ENCODE peak calls at places on chromosomes 4 and X, in eight cellular contexts. One of them, this sample, is unnamed.

GRCh38 chr4:88661724-88662123 is 35.9 kb downstream of the NAP1L5 start:
- DNase-seq in bronchial epithelial cell: peak; percentile 71
- DNase-seq in thoracic aorta: no peak
- DNase-seq in D341Med: no peak
- DNase-seq in neural progenitor cell: no peak
- DNase-seq in EL: peak; percentile 80
- DNase-seq in globus pallidus: no peak
- DNase-seq in hepatic stellate cell: peak; percentile 38
- DNase-seq in this sample: peak; percentile 10

GRCh38 chr4:22339491-22339890 is 176.4 kb downstream of the ADGRA3 start:
- DNase-seq in EL: no peak
- DNase-seq in neural progenitor cell: no peak
- DNase-seq in D341Med: no peak
- DNase-seq in bronchial epithelial cell: no peak
- DNase-seq in hepatic stellate cell: no peak
- DNase-seq in thoracic aorta: no peak
- DNase-seq in globus pallidus: peak; percentile 42
- DNase-seq in this sample: no peak

GRCh38 chr4:47391256-47391655 is 72.2 kb downstream of the COMMD8 start:
- DNase-seq in hepatic stellate cell: no peak
- DNase-seq in EL: no peak
- DNase-seq in bronchial epithelial cell: no peak
- DNase-seq in globus pallidus: no peak
- DNase-seq in D341Med: no peak
- DNase-seq in thoracic aorta: no peak
- DNase-seq in neural progenitor cell: no peak
- DNase-seq in this sample: no peak

GRCh38 chr4:135670548-135670947 is 1469.0 kb upstream of the PABPC4L start:
- DNase-seq in D341Med: no peak
- DNase-seq in neural progenitor cell: no peak
- DNase-seq in EL: no peak
- DNase-seq in bronchial epithelial cell: no peak
- DNase-seq in hepatic stellate cell: no peak
- DNase-seq in thoracic aorta: no peak
- DNase-seq in globus pallidus: no peak
- DNase-seq in this sample: no peak

GRCh38 chr4:82969414-82969813 is 41.2 kb downstream of the LIN54 start:
- DNase-seq in thoracic aorta: no peak
- DNase-seq in globus pallidus: no peak
- DNase-seq in bronchial epithelial cell: no peak
- DNase-seq in hepatic stellate cell: no peak
- DNase-seq in EL: no peak
- DNase-seq in neural progenitor cell: no peak
- DNase-seq in D341Med: no peak
- DNase-seq in this sample: no peak

GRCh38 chr4:106594291-106594952 is 225.8 kb upstream of the GIMD1 start:
- DNase-seq in bronchial epithelial cell: peak; percentile 74
- DNase-seq in globus pallidus: no peak
- DNase-seq in EL: peak; percentile 41
- DNase-seq in D341Med: no peak
- DNase-seq in thoracic aorta: no peak
- DNase-seq in neural progenitor cell: no peak
- DNase-seq in hepatic stellate cell: no peak
- DNase-seq in this sample: no peak

GRCh38 chrX:115564243-115564642 is 3.3 kb downstream of the PLS3 start:
- DNase-seq in globus pallidus: peak; percentile 24
- DNase-seq in bronchial epithelial cell: peak; percentile 51
- DNase-seq in EL: peak; percentile 35
- DNase-seq in neural progenitor cell: no peak
- DNase-seq in D341Med: no peak
- DNase-seq in hepatic stellate cell: peak; percentile 25
- DNase-seq in thoracic aorta: no peak
- DNase-seq in this sample: no peak

GRCh38 chr4:47287735-47288134 is 175.8 kb downstream of the COMMD8 start:
- DNase-seq in bronchial epithelial cell: peak; percentile 7
- DNase-seq in thoracic aorta: no peak
- DNase-seq in EL: peak; percentile 78
- DNase-seq in D341Med: no peak
- DNase-seq in globus pallidus: no peak
- DNase-seq in neural progenitor cell: no peak
- DNase-seq in hepatic stellate cell: peak; percentile 49
- DNase-seq in this sample: peak; percentile 53

GRCh38 chrX:127596882-127597281 is 455.3 kb downstream of the ACTRT1 start:
- DNase-seq in bronchial epithelial cell: no peak
- DNase-seq in neural progenitor cell: no peak
- DNase-seq in EL: no peak
- DNase-seq in thoracic aorta: no peak
- DNase-seq in globus pallidus: no peak
- DNase-seq in hepatic stellate cell: no peak
- DNase-seq in D341Med: no peak
- DNase-seq in this sample: no peak

GRCh38 chr4:176799653-176800052 is 6.9 kb upstream of the VEGFC start:
- DNase-seq in globus pallidus: no peak
- DNase-seq in thoracic aorta: no peak
- DNase-seq in neural progenitor cell: no peak
- DNase-seq in EL: no peak
- DNase-seq in hepatic stellate cell: no peak
- DNase-seq in D341Med: no peak
- DNase-seq in bronchial epithelial cell: no peak
- DNase-seq in this sample: no peak

GRCh38 chr4:8225704-8226443 is 26.8 kb downstream of the SH3TC1 start:
- DNase-seq in bronchial epithelial cell: no peak
- DNase-seq in D341Med: no peak
- DNase-seq in thoracic aorta: no peak
- DNase-seq in hepatic stellate cell: no peak
- DNase-seq in neural progenitor cell: peak; percentile 37
- DNase-seq in EL: no peak
- DNase-seq in globus pallidus: no peak
- DNase-seq in this sample: no peak

GRCh38 chr4:70721747-70722146 is at the start of gene RUFY3:
- DNase-seq in globus pallidus: peak; percentile 95
- DNase-seq in hepatic stellate cell: peak; percentile 74
- DNase-seq in D341Med: peak; percentile 82
- DNase-seq in neural progenitor cell: peak; percentile 48
- DNase-seq in thoracic aorta: no peak
- DNase-seq in bronchial epithelial cell: no peak
- DNase-seq in EL: peak; percentile 87
- DNase-seq in this sample: peak; percentile 48

GRCh38 chr4:151226004-151226932 is 50.7 kb upstream of the PRSS48 start:
- DNase-seq in bronchial epithelial cell: peak; percentile 92
- DNase-seq in EL: peak; percentile 84
- DNase-seq in neural progenitor cell: no peak
- DNase-seq in hepatic stellate cell: peak; percentile 66
- DNase-seq in globus pallidus: peak; percentile 87
- DNase-seq in D341Med: no peak
- DNase-seq in thoracic aorta: no peak
- DNase-seq in this sample: peak; percentile 57

GRCh38 chr4:57676394-57676793 is 566.2 kb upstream of the IGFBP7 start:
- DNase-seq in hepatic stellate cell: no peak
- DNase-seq in globus pallidus: no peak
- DNase-seq in D341Med: no peak
- DNase-seq in bronchial epithelial cell: no peak
- DNase-seq in neural progenitor cell: no peak
- DNase-seq in thoracic aorta: no peak
- DNase-seq in EL: no peak
- DNase-seq in this sample: no peak

GRCh38 chr4:3204021-3204431 is 44.9 kb upstream of the MSANTD1 start:
- DNase-seq in hepatic stellate cell: peak; percentile 79
- DNase-seq in bronchial epithelial cell: no peak
- DNase-seq in globus pallidus: no peak
- DNase-seq in D341Med: no peak
- DNase-seq in thoracic aorta: no peak
- DNase-seq in EL: peak; percentile 58
- DNase-seq in neural progenitor cell: no peak
- DNase-seq in this sample: no peak

GRCh38 chr4:47729086-47729763 is 108.6 kb downstream of the CORIN start:
- DNase-seq in bronchial epithelial cell: no peak
- DNase-seq in hepatic stellate cell: no peak
- DNase-seq in globus pallidus: no peak
- DNase-seq in thoracic aorta: no peak
- DNase-seq in D341Med: no peak
- DNase-seq in neural progenitor cell: no peak
- DNase-seq in EL: no peak
- DNase-seq in this sample: no peak

GRCh38 chr4:177484613-177485021 is 42.4 kb upstream of the AGA start:
- DNase-seq in thoracic aorta: no peak
- DNase-seq in D341Med: no peak
- DNase-seq in neural progenitor cell: no peak
- DNase-seq in bronchial epithelial cell: peak; percentile 97
- DNase-seq in EL: peak; percentile 88
- DNase-seq in globus pallidus: no peak
- DNase-seq in hepatic stellate cell: no peak
- DNase-seq in this sample: peak; percentile 29

GRCh38 chr4:37667197-37668100 is 18.7 kb downstream of the RELL1 start:
- DNase-seq in globus pallidus: no peak
- DNase-seq in neural progenitor cell: no peak
- DNase-seq in bronchial epithelial cell: no peak
- DNase-seq in thoracic aorta: no peak
- DNase-seq in EL: no peak
- DNase-seq in hepatic stellate cell: no peak
- DNase-seq in D341Med: no peak
- DNase-seq in this sample: no peak

GRCh38 chr4:19689511-19689910 is 562.2 kb upstream of the SLIT2 start:
- DNase-seq in thoracic aorta: no peak
- DNase-seq in EL: peak; percentile 91
- DNase-seq in hepatic stellate cell: peak; percentile 27
- DNase-seq in D341Med: no peak
- DNase-seq in neural progenitor cell: no peak
- DNase-seq in globus pallidus: no peak
- DNase-seq in bronchial epithelial cell: peak; percentile 57
- DNase-seq in this sample: peak; percentile 43

GRCh38 chr4:23041501-23041900 is 348.8 kb downstream of the GBA3 start:
- DNase-seq in globus pallidus: no peak
- DNase-seq in hepatic stellate cell: no peak
- DNase-seq in neural progenitor cell: no peak
- DNase-seq in thoracic aorta: no peak
- DNase-seq in bronchial epithelial cell: no peak
- DNase-seq in EL: no peak
- DNase-seq in D341Med: no peak
- DNase-seq in this sample: no peak

GRCh38 chr4:122766353-122766705 is 33.8 kb downstream of the BBS12 start:
- DNase-seq in EL: no peak
- DNase-seq in neural progenitor cell: no peak
- DNase-seq in thoracic aorta: no peak
- DNase-seq in globus pallidus: no peak
- DNase-seq in bronchial epithelial cell: no peak
- DNase-seq in hepatic stellate cell: no peak
- DNase-seq in D341Med: no peak
- DNase-seq in this sample: no peak

GRCh38 chr4:188989371-188989770 is 850.1 kb downstream of the TRIML1 start:
- DNase-seq in globus pallidus: no peak
- DNase-seq in hepatic stellate cell: no peak
- DNase-seq in EL: no peak
- DNase-seq in bronchial epithelial cell: peak; percentile 94
- DNase-seq in D341Med: no peak
- DNase-seq in thoracic aorta: no peak
- DNase-seq in neural progenitor cell: no peak
- DNase-seq in this sample: no peak

GRCh38 chrX:49063715-49064114 is 4.9 kb downstream of the CCDC120 start:
- DNase-seq in globus pallidus: no peak
- DNase-seq in thoracic aorta: no peak
- DNase-seq in bronchial epithelial cell: no peak
- DNase-seq in hepatic stellate cell: no peak
- DNase-seq in EL: no peak
- DNase-seq in D341Med: no peak
- DNase-seq in neural progenitor cell: no peak
- DNase-seq in this sample: no peak

GRCh38 chr4:155787113-155787710 is 28.4 kb downstream of the GUCY1B1 start:
- DNase-seq in D341Med: peak; percentile 55
- DNase-seq in hepatic stellate cell: peak; percentile 27
- DNase-seq in globus pallidus: peak; percentile 43
- DNase-seq in EL: peak; percentile 49
- DNase-seq in thoracic aorta: no peak
- DNase-seq in bronchial epithelial cell: peak; percentile 71
- DNase-seq in neural progenitor cell: peak; percentile 63
- DNase-seq in this sample: peak; percentile 44

GRCh38 chrX:38192007-38192625 is 28.6 kb downstream of the SRPX start:
- DNase-seq in D341Med: peak; percentile 32
- DNase-seq in neural progenitor cell: peak; percentile 28
- DNase-seq in globus pallidus: no peak
- DNase-seq in EL: no peak
- DNase-seq in thoracic aorta: no peak
- DNase-seq in bronchial epithelial cell: peak; percentile 27
- DNase-seq in hepatic stellate cell: peak; percentile 11
- DNase-seq in this sample: no peak

GRCh38 chr4:57039345-57039744 is 60.6 kb downstream of the POLR2B start:
- DNase-seq in hepatic stellate cell: no peak
- DNase-seq in globus pallidus: no peak
- DNase-seq in thoracic aorta: no peak
- DNase-seq in D341Med: no peak
- DNase-seq in bronchial epithelial cell: no peak
- DNase-seq in EL: peak; percentile 40
- DNase-seq in neural progenitor cell: no peak
- DNase-seq in this sample: no peak

GRCh38 chr4:7857238-7857701 is 82.4 kb downstream of the AFAP1 start:
- DNase-seq in thoracic aorta: no peak
- DNase-seq in hepatic stellate cell: peak; percentile 88
- DNase-seq in bronchial epithelial cell: peak; percentile 82
- DNase-seq in globus pallidus: no peak
- DNase-seq in EL: peak; percentile 96
- DNase-seq in D341Med: no peak
- DNase-seq in neural progenitor cell: no peak
- DNase-seq in this sample: no peak

GRCh38 chr4:158841540-158841939 is 72.7 kb downstream of the FNIP2 start:
- DNase-seq in thoracic aorta: no peak
- DNase-seq in bronchial epithelial cell: no peak
- DNase-seq in hepatic stellate cell: no peak
- DNase-seq in neural progenitor cell: no peak
- DNase-seq in globus pallidus: no peak
- DNase-seq in EL: no peak
- DNase-seq in D341Med: no peak
- DNase-seq in this sample: no peak

GRCh38 chr4:8855781-8856245 is 15.8 kb downstream of the HMX1 start:
- DNase-seq in EL: no peak
- DNase-seq in neural progenitor cell: peak; percentile 91
- DNase-seq in bronchial epithelial cell: no peak
- DNase-seq in hepatic stellate cell: no peak
- DNase-seq in thoracic aorta: no peak
- DNase-seq in D341Med: no peak
- DNase-seq in globus pallidus: no peak
- DNase-seq in this sample: no peak

GRCh38 chr4:77650787-77651186 is 45.2 kb downstream of the CXCL13 start:
- DNase-seq in neural progenitor cell: no peak
- DNase-seq in globus pallidus: no peak
- DNase-seq in EL: no peak
- DNase-seq in D341Med: no peak
- DNase-seq in thoracic aorta: no peak
- DNase-seq in hepatic stellate cell: no peak
- DNase-seq in bronchial epithelial cell: no peak
- DNase-seq in this sample: no peak

GRCh38 chrX:1449581-1450149 is 3.0 kb downstream of the ASMTL start:
- DNase-seq in neural progenitor cell: no peak
- DNase-seq in hepatic stellate cell: no peak
- DNase-seq in D341Med: no peak
- DNase-seq in EL: no peak
- DNase-seq in bronchial epithelial cell: no peak
- DNase-seq in globus pallidus: no peak
- DNase-seq in thoracic aorta: no peak
- DNase-seq in this sample: no peak

GRCh38 chr4:2570551-2571222 is 34.2 kb downstream of the FAM193A start:
- DNase-seq in EL: no peak
- DNase-seq in neural progenitor cell: no peak
- DNase-seq in bronchial epithelial cell: no peak
- DNase-seq in thoracic aorta: no peak
- DNase-seq in hepatic stellate cell: no peak
- DNase-seq in D341Med: no peak
- DNase-seq in globus pallidus: no peak
- DNase-seq in this sample: no peak

GRCh38 chr4:38743866-38744265 is 38.9 kb downstream of the TLR10 start:
- DNase-seq in neural progenitor cell: no peak
- DNase-seq in EL: peak; percentile 25
- DNase-seq in bronchial epithelial cell: no peak
- DNase-seq in globus pallidus: peak; percentile 55
- DNase-seq in hepatic stellate cell: no peak
- DNase-seq in D341Med: no peak
- DNase-seq in thoracic aorta: no peak
- DNase-seq in this sample: no peak

GRCh38 chr4:182642831-182643230 is 274.4 kb downstream of the DCTD start:
- DNase-seq in EL: peak; percentile 35
- DNase-seq in hepatic stellate cell: peak; percentile 10
- DNase-seq in globus pallidus: no peak
- DNase-seq in D341Med: no peak
- DNase-seq in bronchial epithelial cell: no peak
- DNase-seq in neural progenitor cell: no peak
- DNase-seq in thoracic aorta: no peak
- DNase-seq in this sample: peak; percentile 41